ENCODE peak calls at places on chromosome 13, in four cellular contexts. One of them, this sample, is unnamed.
A peak's percentile ranks its signal among the peaks of the same experiment; 100 is the strongest.

GRCh38 chr13:51222510-51223283 is 499 bp downstream of the FAM124A start:
- DNase-seq in cardiac fibroblast: no peak
- DNase-seq in Caco-2: peak; percentile 29
- DNase-seq in lower lobe of right lung: no peak
- DNase-seq in this sample: no peak

GRCh38 chr13:102847272-102848234 is 1.7 kb downstream of the ERCC5 start:
- DNase-seq in cardiac fibroblast: peak; percentile 66
- DNase-seq in Caco-2: peak; percentile 14
- DNase-seq in lower lobe of right lung: no peak
- DNase-seq in this sample: peak; percentile 73

GRCh38 chr13:39370554-39370953 is 232.4 kb downstream of the LHFPL6 start:
- DNase-seq in cardiac fibroblast: peak; percentile 45
- DNase-seq in Caco-2: no peak
- DNase-seq in lower lobe of right lung: no peak
- DNase-seq in this sample: peak; percentile 34

GRCh38 chr13:26600345-26600761 is 42.9 kb downstream of the WASF3 start:
- DNase-seq in cardiac fibroblast: peak; percentile 46
- DNase-seq in Caco-2: no peak
- DNase-seq in lower lobe of right lung: no peak
- DNase-seq in this sample: peak; percentile 23

GRCh38 chr13:40984670-40985366 is 34.3 kb downstream of the ELF1 start:
- DNase-seq in cardiac fibroblast: peak; percentile 50
- DNase-seq in Caco-2: no peak
- DNase-seq in lower lobe of right lung: no peak
- DNase-seq in this sample: peak; percentile 54

GRCh38 chr13:101695870-101696516 is 243.5 kb downstream of the ITGBL1 start:
- DNase-seq in cardiac fibroblast: no peak
- DNase-seq in Caco-2: no peak
- DNase-seq in lower lobe of right lung: no peak
- DNase-seq in this sample: peak; percentile 16

GRCh38 chr13:24459234-24459633 is 53.3 kb downstream of the PARP4 start:
- DNase-seq in cardiac fibroblast: peak; percentile 70
- DNase-seq in Caco-2: no peak
- DNase-seq in lower lobe of right lung: no peak
- DNase-seq in this sample: peak; percentile 79

GRCh38 chr13:56558698-56559320 is 581.9 kb upstream of the PRR20A start:
- DNase-seq in cardiac fibroblast: no peak
- DNase-seq in Caco-2: no peak
- DNase-seq in lower lobe of right lung: no peak
- DNase-seq in this sample: no peak

GRCh38 chr13:40206241-40207109 is 460.0 kb downstream of the FOXO1 start:
- DNase-seq in cardiac fibroblast: peak; percentile 67
- DNase-seq in Caco-2: no peak
- DNase-seq in lower lobe of right lung: no peak
- DNase-seq in this sample: peak; percentile 80

GRCh38 chr13:52851153-52851962 is 2.9 kb upstream of the PCDH8 start:
- DNase-seq in cardiac fibroblast: peak; percentile 11
- DNase-seq in Caco-2: peak; percentile 59
- DNase-seq in lower lobe of right lung: peak; percentile 50
- DNase-seq in this sample: peak; percentile 15

GRCh38 chr13:59823495-59823894 is 340.2 kb downstream of the DIAPH3 start:
- DNase-seq in cardiac fibroblast: peak; percentile 79
- DNase-seq in Caco-2: no peak
- DNase-seq in lower lobe of right lung: no peak
- DNase-seq in this sample: peak; percentile 48

DNA sequence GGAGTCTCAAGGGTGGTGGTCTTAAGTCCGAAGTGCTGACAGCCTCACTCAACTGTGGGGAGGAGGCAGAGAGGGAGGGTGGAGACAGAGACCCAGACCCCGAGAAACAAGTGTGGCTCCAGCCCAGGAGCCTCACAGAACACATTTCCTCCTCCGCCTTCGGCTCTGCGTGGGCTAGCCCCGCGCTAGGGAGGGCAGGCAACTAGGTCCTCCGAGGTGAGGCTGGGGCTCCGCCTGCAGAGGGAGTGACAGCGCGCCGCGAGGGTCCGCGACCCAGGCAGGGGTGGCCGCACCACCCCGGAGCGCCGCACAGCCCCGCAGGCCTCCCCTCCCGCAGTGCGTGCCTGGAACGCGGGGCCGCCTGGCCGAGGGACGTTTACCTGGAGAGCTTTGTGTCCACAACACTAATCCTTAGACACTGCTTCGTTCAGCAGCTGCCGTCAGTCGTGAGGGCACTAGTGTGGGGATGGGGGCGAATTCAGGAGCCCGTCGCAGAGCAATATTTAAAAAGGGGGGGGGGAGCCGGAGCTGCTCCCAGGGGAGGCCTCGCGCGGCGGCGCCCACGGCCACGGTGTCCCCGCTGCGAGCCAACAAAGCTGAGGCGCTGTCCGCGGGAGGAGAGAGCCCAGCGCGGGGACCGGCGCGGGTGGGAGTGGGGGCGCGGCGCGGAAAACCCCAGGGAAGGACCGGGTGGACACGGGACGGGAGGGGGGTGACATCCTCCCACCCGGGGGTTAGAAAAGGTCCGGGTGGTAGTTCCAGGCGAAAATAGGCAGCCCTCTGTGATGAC is 11.3 kb upstream of the SOX1 start:
- DNase-seq in cardiac fibroblast: no peak
- DNase-seq in Caco-2: no peak
- DNase-seq in lower lobe of right lung: no peak
- DNase-seq in this sample: no peak
- TF ChIP-seq CTCF in cardiac fibroblast: no peak
- TF ChIP-seq CTCF in Caco-2: no peak
- TF ChIP-seq CTCF in lower lobe of right lung: no peak
- TF ChIP-seq CTCF in this sample: no peak

GRCh38 chr13:67223742-67224141 is 6.4 kb downstream of the PCDH9 start:
- DNase-seq in cardiac fibroblast: no peak
- DNase-seq in Caco-2: no peak
- DNase-seq in lower lobe of right lung: no peak
- DNase-seq in this sample: no peak
- H3K4me3 ChIP-seq in cardiac fibroblast: no peak overlapping the region
- H3K4me3 ChIP-seq in Caco-2: no peak overlapping the region
- H3K4me3 ChIP-seq in lower lobe of right lung: peak overlapping the region; percentile 36
- H3K4me3 ChIP-seq in this sample: peak overlapping the region; percentile 3

DNA sequence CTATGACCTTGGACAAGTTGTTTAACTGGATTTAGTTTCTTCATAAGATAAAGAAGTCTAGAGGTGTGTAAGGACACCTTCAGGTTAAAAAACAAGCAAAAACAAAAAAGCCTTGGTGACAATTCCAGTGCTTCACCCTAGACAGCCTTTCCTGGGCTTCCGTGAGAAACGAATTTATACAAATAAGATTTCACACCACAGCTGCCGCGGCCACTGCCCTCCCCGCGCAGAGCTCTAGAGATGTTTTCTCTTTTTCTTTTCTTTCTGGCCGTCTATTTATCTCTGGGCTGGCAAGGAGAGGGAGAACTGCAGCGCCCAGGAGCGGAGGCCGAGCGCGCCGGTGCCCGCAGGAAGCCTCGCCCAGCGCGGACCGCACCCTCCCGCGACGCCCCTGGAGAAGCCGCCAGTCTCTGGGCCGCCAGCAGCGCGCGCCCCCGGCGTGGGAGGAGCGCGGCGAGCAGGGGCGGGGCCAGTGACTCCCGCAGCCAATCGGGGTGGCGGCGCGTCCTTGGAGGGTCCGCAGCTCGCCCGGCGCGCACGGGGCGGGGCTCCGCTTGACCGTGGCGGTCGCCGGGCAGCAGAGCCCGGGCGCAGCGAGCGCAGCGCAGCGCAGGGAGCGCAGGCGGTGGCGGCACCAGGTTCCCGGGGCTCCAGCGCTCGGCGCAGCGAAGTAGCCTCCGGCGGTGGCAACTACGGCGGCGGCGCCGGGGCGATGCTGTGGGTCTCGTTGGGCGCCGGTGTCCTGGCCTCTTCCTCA is 107.0 kb downstream of the RXFP2 start:
- DNase-seq in cardiac fibroblast: peak; percentile 74
- DNase-seq in Caco-2: peak; percentile 90
- DNase-seq in lower lobe of right lung: peak; percentile 93
- DNase-seq in this sample: peak; percentile 71
- TF ChIP-seq CTCF in cardiac fibroblast: no peak
- TF ChIP-seq CTCF in Caco-2: no peak
- TF ChIP-seq CTCF in lower lobe of right lung: no peak
- TF ChIP-seq CTCF in this sample: no peak

DNA sequence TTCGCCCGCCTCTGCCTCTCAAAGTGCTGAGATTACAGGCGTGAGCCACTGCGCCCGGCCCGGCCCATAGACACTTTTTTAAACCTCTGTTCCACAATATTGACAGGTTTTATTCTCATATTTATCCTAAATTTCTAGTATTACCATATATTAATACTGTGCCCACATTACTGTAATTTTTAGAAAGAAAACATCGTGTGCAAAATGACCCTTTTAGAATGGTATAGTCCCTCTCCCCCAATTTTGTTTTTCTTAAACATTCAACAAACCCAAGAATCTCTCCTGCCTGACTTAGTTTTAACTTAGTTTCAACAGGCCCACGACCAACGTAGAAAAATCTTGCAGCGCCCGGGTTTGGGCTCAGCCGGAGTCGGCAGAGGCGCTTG is 9.1 kb downstream of the CDX2 start:
- DNase-seq in cardiac fibroblast: no peak
- DNase-seq in Caco-2: no peak
- DNase-seq in lower lobe of right lung: no peak
- DNase-seq in this sample: no peak
- H3K4me3 ChIP-seq in cardiac fibroblast: no peak overlapping the region
- H3K4me3 ChIP-seq in Caco-2: peak overlapping the region; percentile 35
- H3K4me3 ChIP-seq in lower lobe of right lung: peak overlapping the region; percentile 45
- H3K4me3 ChIP-seq in this sample: no peak overlapping the region

GRCh38 chr13:29849071-29849541 is 1.3 kb downstream of the UBL3 start:
- DNase-seq in cardiac fibroblast: peak; percentile 54
- DNase-seq in Caco-2: peak; percentile 32
- DNase-seq in lower lobe of right lung: no peak
- DNase-seq in this sample: peak; percentile 40
- TF ChIP-seq CTCF in cardiac fibroblast: no peak
- TF ChIP-seq CTCF in Caco-2: no peak
- TF ChIP-seq CTCF in lower lobe of right lung: no peak
- TF ChIP-seq CTCF in this sample: no peak